ENCODE peak calls at places on chromosomes 13 and 19, in four cellular contexts. O is dorsolateral prefrontal cortex, N is mammary epithelial cell, V is foreskin fibroblast. E is an unnamed sample.

GRCh38 chr13:106505295-106505694 is 30.2 kb downstream of the EFNB2 start:
- DNase-seq in O (no peak), N (no peak), V (no peak), E (no peak)

GRCh38 chr19:41206926-41207750 is 11.9 kb upstream of the AXL start:
- DNase-seq in O (no peak), N (no peak), V (peak; percentile 84), E (no peak)

GRCh38 chr13:112248909-112249592 is 127.1 kb upstream of the SPACA7 start:
- DNase-seq in O (no peak), N (no peak), V (no peak), E (no peak)

GRCh38 chr19:50000038-50000890 is 24.9 kb downstream of the VRK3 start:
- DNase-seq in O (no peak), N (no peak), V (no peak), E (no peak)

GRCh38 chr13:113887700-113888201 is 23.9 kb upstream of the GAS6 start:
- DNase-seq in O (no peak), N (no peak), V (no peak), E (no peak)

GRCh38 chr19:10508707-10509106 is 5.6 kb upstream of the KEAP1 start:
- DNase-seq in O (no peak), N (peak; percentile 66), V (no peak), E (no peak)

GRCh38 chr19:3683866-3684816 is 16.1 kb downstream of the PIP5K1C start:
- DNase-seq in O (peak; percentile 64), N (no peak), V (peak; percentile 78), E (no peak)

GRCh38 chr19:3642987-3643386 is 16.4 kb upstream of the CACTIN start:
- DNase-seq in O (no peak), N (no peak), V (no peak), E (peak; percentile 65)

GRCh38 chr13:50529154-50529882 is 314.2 kb downstream of the DLEU7 start:
- DNase-seq in O (peak; percentile 65), N (peak; percentile 86), V (peak; percentile 69), E (no peak)

GRCh38 chr13:51687928-51688714 is 103.9 kb downstream of the WDFY2 start:
- DNase-seq in O (no peak), N (no peak), V (no peak), E (no peak)

GRCh38 chr13:39565036-39565949 is 37.7 kb downstream of the LHFPL6 start:
- DNase-seq in O (no peak), N (peak; percentile 87), V (peak; percentile 92), E (no peak)

GRCh38 chr19:6425732-6426686 is 1.4 kb upstream of the KHSRP start:
- DNase-seq in O (no peak), N (no peak), V (no peak), E (no peak)

GRCh38 chr13:66974174-66974573 is 256.0 kb downstream of the PCDH9 start:
- DNase-seq in O (no peak), N (no peak), V (peak; percentile 26), E (no peak)

GRCh38 chr13:24038846-24039330 is 121.6 kb upstream of the SPATA13 start:
- DNase-seq in O (peak; percentile 71), N (peak; percentile 57), V (peak; percentile 38), E (no peak)

GRCh38 chr13:24267283-24267682 is 42.1 kb upstream of the C1QTNF9 start:
- DNase-seq in O (no peak), N (no peak), V (no peak), E (no peak)

GRCh38 chr13:36207672-36208071 is 6.7 kb downstream of the SOHLH2 start:
- DNase-seq in O (no peak), N (no peak), V (peak; percentile 8), E (no peak)

GRCh38 chr13:20206065-20206725 is 13.5 kb upstream of the GJB2 start:
- DNase-seq in O (no peak), N (no peak), V (no peak), E (no peak)

GRCh38 chr19:55504981-55505380 is 16.7 kb downstream of the SSC5D start:
- DNase-seq in O (no peak), N (no peak), V (no peak), E (no peak)

GRCh38 chr19:5059767-5060166 is 90.9 kb downstream of the KDM4B start:
- DNase-seq in O (no peak), N (no peak), V (no peak), E (no peak)

GRCh38 chr13:72698164-72698563 is 29.3 kb downstream of the MZT1 start:
- DNase-seq in O (no peak), N (no peak), V (no peak), E (no peak)

GRCh38 chr13:98722958-98723357 is 29.5 kb downstream of the SLC15A1 start:
- DNase-seq in O (no peak), N (peak; percentile 64), V (no peak), E (no peak)

GRCh38 chr13:69243366-69243765 is 864.3 kb upstream of the ATXN8OS start:
- DNase-seq in O (no peak), N (no peak), V (no peak), E (no peak)

GRCh38 chr19:38557205-38557799 is 60.5 kb downstream of the MAP4K1 start:
- DNase-seq in O (no peak), N (no peak), V (no peak), E (no peak)

GRCh38 chr19:2010135-2010668 is 5.3 kb downstream of the BTBD2 start:
- DNase-seq in O (no peak), N (no peak), V (no peak), E (no peak)

GRCh38 chr19:21197589-21198295 is 55.9 kb downstream of the ZNF431 start:
- DNase-seq in O (no peak), N (no peak), V (no peak), E (no peak)

GRCh38 chr19:10566658-10567410 is 1.0 kb upstream of the KRI1 start:
- DNase-seq in O (no peak), N (no peak), V (no peak), E (no peak)

GRCh38 chr19:18776288-18776594 is 14.9 kb downstream of the COMP start:
- DNase-seq in O (no peak), N (no peak), V (peak; percentile 77), E (no peak)

GRCh38 chr13:34349091-34349722 is 531.3 kb downstream of the RFC3 start:
- DNase-seq in O (peak; percentile 65), N (peak; percentile 85), V (peak; percentile 99), E (no peak)

GRCh38 chr13:70844391-70845108 is 736.3 kb upstream of the KLHL1 start:
- DNase-seq in O (no peak), N (no peak), V (no peak), E (no peak)

GRCh38 chr19:2867025-2867991 is at the start of gene ZNF556:
- DNase-seq in O (no peak), N (no peak), V (no peak), E (no peak)

GRCh38 chr19:19201697-19202630 is 1.2 kb downstream of the NR2C2AP start:
- DNase-seq in O (no peak), N (no peak), V (no peak), E (no peak)

GRCh38 chr19:18231775-18232174 is 5.5 kb upstream of the PDE4C start:
- DNase-seq in O (no peak), N (no peak), V (no peak), E (no peak)

GRCh38 chr13:27797228-27797624 is 4.9 kb downstream of the GSX1 start:
- DNase-seq in O (no peak), N (peak; percentile 50), V (peak; percentile 35), E (peak; percentile 77)
- TF ChIP-seq CTCF in O (no peak), N (no peak), V (no peak), E (peak; percentile 47)

DNA sequence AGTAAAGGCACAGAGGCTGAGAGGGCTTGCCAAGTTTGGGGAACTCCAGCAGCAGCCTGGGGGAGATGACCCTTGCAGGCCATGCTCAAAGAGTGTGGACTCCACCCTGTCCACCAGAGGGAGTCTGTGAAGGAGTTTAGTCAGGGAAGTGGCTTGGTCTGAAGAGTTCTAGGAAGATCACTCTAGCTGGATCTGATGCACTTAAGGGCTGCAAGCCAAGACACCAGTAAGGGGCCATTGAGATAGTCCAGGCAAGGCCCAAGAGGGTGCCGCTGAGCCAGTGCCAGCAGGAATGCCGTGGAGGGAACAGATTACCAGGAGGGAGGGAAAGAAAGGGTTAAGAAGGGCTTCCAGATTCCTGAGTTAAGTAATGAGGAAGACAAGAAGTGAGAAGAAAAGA is 68.7 kb downstream of the ZAR1L start:
- DNase-seq in O (peak; percentile 40), N (peak; percentile 61), V (peak; percentile 77), E (peak; percentile 62)
- TF ChIP-seq CTCF in O (peak; percentile 67), N (peak; percentile 87), V (peak; percentile 88), E (peak; percentile 66)

GRCh38 chr19:15195381-15195964 is 5.3 kb downstream of the NOTCH3 start:
- DNase-seq in O (no peak), N (peak; percentile 80), V (peak; percentile 73), E (peak; percentile 74)
- TF ChIP-seq CTCF in O (no peak), N (no peak), V (no peak), E (no peak)

DNA sequence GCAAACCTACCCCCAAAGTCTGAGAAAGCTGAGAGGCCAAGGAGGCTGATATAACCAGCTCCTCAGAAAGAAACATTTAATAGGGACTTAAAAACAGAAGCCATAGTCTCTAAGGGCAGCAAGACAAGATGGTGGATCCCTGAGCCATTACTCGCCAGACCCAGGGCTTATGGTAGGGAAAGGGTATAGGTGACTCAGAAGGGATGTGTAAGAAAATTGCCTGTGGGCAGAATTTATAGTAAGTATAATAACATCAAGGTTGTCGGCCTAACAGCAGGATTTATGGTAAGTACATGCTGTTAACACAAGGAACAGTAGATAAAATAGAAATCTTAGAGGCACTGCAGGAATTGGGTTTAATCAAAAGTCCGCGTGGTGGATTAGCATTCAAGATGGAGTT is 14.7 kb downstream of the KBTBD6 start:
- DNase-seq in O (no peak), N (peak; percentile 45), V (peak; percentile 29), E (no peak)
- TF ChIP-seq CTCF in O (no peak), N (no peak), V (no peak), E (no peak)

GRCh38 chr19:53237114-53237777 is 17.4 kb downstream of the ZNF677 start:
- DNase-seq in O (no peak), N (no peak), V (no peak), E (no peak)
- TF ChIP-seq CTCF in O (no peak), N (no peak), V (no peak), E (no peak)

GRCh38 chr13:86945596-86945995 is 725.6 kb upstream of the SLITRK5 start:
- DNase-seq in O (no peak), N (no peak), V (no peak), E (no peak)

DNA sequence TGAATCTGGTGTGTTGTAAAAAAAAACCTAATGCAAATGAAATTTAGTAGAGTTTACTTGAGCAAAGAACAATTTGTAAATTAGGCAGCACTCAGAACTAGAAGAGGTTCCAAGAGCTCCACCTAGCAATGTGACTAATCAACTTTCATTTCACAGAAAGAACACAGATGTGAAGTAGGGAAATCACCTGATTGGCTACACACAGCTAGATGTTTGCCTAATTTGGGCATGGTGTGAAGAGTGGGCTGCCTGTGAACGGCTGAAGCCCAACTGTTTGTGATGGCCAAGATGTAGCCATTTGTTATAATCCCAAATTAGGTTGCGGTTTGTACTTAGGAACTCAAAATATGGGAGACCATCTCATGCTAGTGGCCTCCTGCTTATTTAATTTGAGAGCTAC is 724.4 kb upstream of the SLITRK5 start:
- DNase-seq in O (no peak), N (no peak), V (no peak), E (no peak)
- TF ChIP-seq CTCF in O (no peak), N (no peak), V (no peak), E (no peak)